ENCODE peak calls at places on chromosomes 13 and 19, in four cellular contexts. L is endothelial cell of umbilical vein, K is astrocyte, Z is H1. S is an unnamed sample.

GRCh38 chr19:55308281-55308680 is 16.9 kb downstream of the TMEM150B start:
- DNase-seq in L (no peak), K (no peak), Z (no peak), S (no peak)

GRCh38 chr13:98476106-98476505 is 100.8 kb downstream of the STK24 start:
- DNase-seq in L (peak), K (no peak), Z (no peak), S (no peak)

GRCh38 chr19:16588089-16588823 is 16.0 kb upstream of the SLC35E1 start:
- DNase-seq in L (peak), K (peak), Z (no peak), S (peak)

GRCh38 chr19:54684537-54684936 is 21.8 kb downstream of the LILRB4 start:
- DNase-seq in L (no peak), K (peak), Z (no peak), S (peak)

GRCh38 chr13:55664178-55664577 is 1476.5 kb upstream of the PRR20A start:
- DNase-seq in L (no peak), K (no peak), Z (no peak), S (no peak)

GRCh38 chr13:50161052-50161451 is 145.8 kb downstream of the KCNRG start:
- DNase-seq in L (no peak), K (peak), Z (no peak), S (peak)

GRCh38 chr13:69769637-69770036 is 338.0 kb upstream of the ATXN8OS start:
- DNase-seq in L (no peak), K (no peak), Z (no peak), S (no peak)

GRCh38 chr13:99288069-99288468 is 19.1 kb downstream of the GPR183 start:
- DNase-seq in L (no peak), K (peak), Z (no peak), S (no peak)

GRCh38 chr13:24502567-24503375 is 9.8 kb downstream of the PARP4 start:
- DNase-seq in L (peak), K (peak), Z (no peak), S (peak)

GRCh38 chr19:3275583-3276340 is 51.3 kb downstream of the CELF5 start:
- DNase-seq in L (peak), K (peak), Z (peak), S (peak)

GRCh38 chr19:34996978-34997640 is 3.0 kb upstream of the GRAMD1A start:
- DNase-seq in L (peak), K (no peak), Z (no peak), S (peak)

GRCh38 chr13:101520672-101521071 is 68.2 kb downstream of the ITGBL1 start:
- DNase-seq in L (peak), K (peak), Z (no peak), S (peak)

GRCh38 chr19:40313229-40313983 is 28.3 kb upstream of the AKT2 start:
- DNase-seq in L (no peak), K (no peak), Z (no peak), S (no peak)

GRCh38 chr13:106520205-106521004 is 15.1 kb downstream of the EFNB2 start:
- DNase-seq in L (peak), K (no peak), Z (no peak), S (peak)

GRCh38 chr13:74778946-74779345 is 644.7 kb upstream of the KLF12 start:
- DNase-seq in L (no peak), K (peak), Z (no peak), S (no peak)

GRCh38 chr13:86051134-86052103 is 252.2 kb upstream of the SLITRK6 start:
- DNase-seq in L (no peak), K (no peak), Z (no peak), S (peak)

GRCh38 chr19:27964165-27964564 is 1248.8 kb downstream of the UQCRFS1 start:
- DNase-seq in L (no peak), K (peak), Z (no peak), S (peak)

GRCh38 chr19:34502582-34503545 is 21.3 kb downstream of the WTIP start:
- DNase-seq in L (no peak), K (no peak), Z (peak), S (no peak)

GRCh38 chr19:48637948-48638830 is 1.0 kb upstream of the DBP start:
- DNase-seq in L (peak), K (peak), Z (peak), S (peak)

GRCh38 chr19:47111081-47111589 is 2.4 kb downstream of the ZC3H4 start:
- DNase-seq in L (peak), K (no peak), Z (no peak), S (no peak)

GRCh38 chr19:31357315-31357673 is 8.1 kb upstream of the TSHZ3 start:
- DNase-seq in L (no peak), K (no peak), Z (no peak), S (no peak)

GRCh38 chr13:29428310-29428991 is 167.0 kb downstream of the SLC7A1 start:
- DNase-seq in L (no peak), K (peak), Z (peak), S (no peak)

GRCh38 chr19:41341669-41342490 is 11.8 kb downstream of the TGFB1 start:
- DNase-seq in L (no peak), K (no peak), Z (no peak), S (no peak)

GRCh38 chr19:6047741-6048231 is 62.5 kb downstream of the RFX2 start:
- DNase-seq in L (peak), K (no peak), Z (peak), S (peak)

GRCh38 chr13:34721631-34722144 is 220.4 kb upstream of the NBEA start:
- DNase-seq in L (no peak), K (no peak), Z (no peak), S (no peak)

GRCh38 chr19:56089344-56089743 is 31.8 kb downstream of the ZNF787 start:
- DNase-seq in L (no peak), K (no peak), Z (no peak), S (no peak)

GRCh38 chr13:100946588-100946987 is 272.0 kb upstream of the TMTC4 start:
- DNase-seq in L (no peak), K (no peak), Z (no peak), S (no peak)

GRCh38 chr19:19562665-19563347 is 24.7 kb downstream of the CILP2 start:
- DNase-seq in L (no peak), K (no peak), Z (peak), S (no peak)

GRCh38 chr19:45716314-45717130 is 14.2 kb downstream of the FBXO46 start:
- DNase-seq in L (peak), K (no peak), Z (no peak), S (peak)

GRCh38 chr13:51729853-51730553 is 74.0 kb downstream of the DHRS12 start:
- DNase-seq in L (peak), K (peak), Z (no peak), S (peak)

GRCh38 chr19:33373701-33374405 is at the start of gene CEBPG:
- DNase-seq in L (peak), K (peak), Z (peak), S (peak)
- TF ChIP-seq CTCF in L (peak), K (peak), Z (no peak), S (no peak)

DNA sequence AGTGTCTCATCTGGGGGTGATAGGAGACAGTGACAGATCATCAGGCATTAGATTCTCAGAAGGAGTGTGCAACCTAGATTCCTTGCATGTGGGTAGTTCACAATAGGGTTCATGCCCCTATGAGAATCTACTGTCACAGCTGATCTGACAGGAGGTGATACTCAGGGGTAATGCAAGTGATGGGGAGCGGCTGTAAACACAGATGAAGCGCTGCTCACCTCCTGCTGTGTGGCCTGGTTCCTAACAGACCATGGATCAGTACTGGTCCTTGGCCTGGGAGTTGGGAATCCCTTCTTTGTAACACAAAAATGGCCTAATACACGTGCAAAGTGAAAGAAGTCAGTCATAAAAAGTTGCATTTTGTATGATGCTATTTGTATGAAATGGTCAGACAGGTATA is 107.6 kb upstream of the TUBA3C start:
- DNase-seq in L (no peak), K (no peak), Z (no peak), S (no peak)
- H3K4me3 ChIP-seq in L (no peak), K (no peak), Z (no peak), S (no peak)

DNA sequence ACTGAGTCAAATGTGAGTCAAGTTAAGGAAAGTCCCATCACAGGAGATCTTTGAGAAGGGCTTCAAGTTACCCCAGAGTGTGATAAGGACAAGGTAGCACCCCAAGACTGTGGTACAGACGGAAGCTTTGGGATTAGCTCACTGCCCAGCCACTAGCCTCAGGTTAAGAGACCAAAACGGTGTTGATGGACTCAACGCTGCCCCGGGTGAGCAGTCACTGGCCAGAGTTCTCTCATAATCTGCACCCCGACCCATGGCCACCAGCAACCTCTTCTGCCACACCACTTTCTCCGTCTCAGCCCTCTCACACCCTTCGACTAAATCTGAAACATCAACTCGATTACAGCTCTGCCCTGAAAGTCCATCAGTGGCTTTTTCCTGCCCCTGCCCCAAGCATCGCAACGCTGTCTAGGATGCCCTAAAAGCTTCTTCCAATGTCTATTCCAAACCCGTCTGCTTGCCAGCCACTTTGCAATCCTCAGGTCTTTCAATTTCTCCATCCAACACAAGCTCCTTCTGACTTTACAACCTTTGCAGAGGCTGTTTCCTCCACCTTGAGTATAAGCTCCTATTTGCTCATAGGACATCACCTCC is 5.6 kb downstream of the HNRNPL start:
- DNase-seq in L (no peak), K (no peak), Z (no peak), S (no peak)
- TF ChIP-seq CTCF in L (no peak), K (no peak), Z (no peak), S (no peak)

GRCh38 chr13:42379241-42379640 is 107.3 kb downstream of the AKAP11 start:
- DNase-seq in L (no peak), K (no peak), Z (no peak), S (no peak)
- H3K4me3 ChIP-seq in L (no peak), K (no peak), Z (no peak), S (no peak)

GRCh38 chr13:45967589-45967988 is 85.0 kb downstream of the ZC3H13 start:
- DNase-seq in L (no peak), K (no peak), Z (no peak), S (no peak)
- TF ChIP-seq CTCF in L (no peak), K (no peak), Z (no peak), S (no peak)

DNA sequence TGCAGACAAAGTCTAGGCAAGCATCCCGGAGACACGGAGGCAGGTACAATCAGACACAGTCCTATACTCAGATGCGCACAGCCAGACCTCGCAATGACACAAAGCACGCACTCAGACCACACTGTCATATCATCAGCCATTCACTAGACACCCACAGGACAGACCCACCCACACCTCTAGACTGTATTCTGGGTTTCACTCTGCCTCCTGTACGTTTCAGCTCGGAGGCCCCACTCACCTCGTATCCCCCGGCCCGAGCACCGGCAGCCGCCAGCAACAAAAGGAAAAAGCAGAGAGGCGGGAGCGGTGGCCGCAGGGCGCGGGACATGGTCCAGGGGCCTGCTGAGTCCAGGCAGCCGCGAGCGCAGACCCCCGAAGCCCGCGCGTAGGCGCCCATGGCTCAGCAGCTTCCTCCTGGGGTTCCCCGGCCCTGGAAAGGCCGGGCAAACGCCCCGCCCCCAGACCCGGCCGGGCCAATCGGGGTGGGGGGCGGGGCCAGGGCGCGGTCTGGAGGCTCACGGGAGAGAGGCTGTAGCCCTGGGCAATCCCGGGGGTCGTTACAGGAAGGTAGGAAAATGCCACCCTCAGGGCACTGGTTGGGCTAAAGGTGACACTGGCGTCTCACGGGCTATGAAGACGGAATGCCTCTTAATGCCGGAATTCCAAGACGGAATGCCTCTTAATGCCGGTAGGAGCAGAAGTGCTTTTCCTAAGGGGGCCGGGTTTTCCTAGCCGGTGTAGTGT is at the start of the genes MAN2B1 and WDR83:
- DNase-seq in L (peak), K (peak), Z (peak), S (peak)
- H3K4me3 ChIP-seq in L (peak), K (peak), Z (peak), S (peak)

DNA sequence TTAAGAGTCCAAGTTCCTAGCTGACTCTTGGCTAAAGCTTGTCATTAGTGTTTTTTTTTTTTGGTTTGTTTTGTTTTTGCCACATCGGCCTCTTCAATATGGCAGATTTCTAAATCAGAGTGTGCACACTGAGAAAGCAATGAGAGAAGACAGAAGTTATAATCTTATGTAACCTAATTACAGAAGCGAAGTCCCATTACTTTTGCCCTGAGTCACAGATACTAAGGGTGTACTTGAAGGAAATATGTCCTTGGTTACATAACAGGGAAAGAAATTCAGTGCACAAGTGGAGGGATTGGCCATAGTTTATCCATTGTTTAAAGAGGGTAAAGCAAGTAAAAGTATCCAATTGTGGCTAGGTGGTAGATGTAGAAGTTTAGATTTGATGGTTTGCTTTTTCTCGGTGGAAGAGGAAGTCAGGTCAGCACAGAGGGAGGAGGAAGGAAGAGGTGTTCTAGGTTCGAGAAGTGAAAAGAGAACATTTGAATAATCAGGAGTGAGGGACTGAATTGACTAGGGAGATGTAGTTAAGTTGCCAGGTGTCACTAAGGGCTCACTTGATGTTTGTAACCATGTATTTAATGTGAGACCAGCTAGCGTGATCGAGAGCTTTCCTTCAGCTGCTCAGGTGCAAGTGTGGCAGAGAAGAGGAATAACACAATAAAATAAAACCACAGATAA is 12.2 kb downstream of the GTF2F2 start:
- DNase-seq in L (no peak), K (no peak), Z (no peak), S (no peak)
- TF ChIP-seq CTCF in L (no peak), K (no peak), Z (no peak), S (no peak)

S was measured in fibroblast of pulmonary artery.